ENCODE peak calls at places on chromosome 18, in eight cellular contexts. T is upper lobe of left lung, Q is pancreas, Y is left lung, P is WERI-Rb-1, V is adrenal gland, F is fibroblast of lung, Z is transverse colon. A is an unnamed sample.

GRCh38 chr18:70496749-70497294 is 208.0 kb downstream of the SOCS6 start:
- DNase-seq in T (no peak), Q (no peak), Y (no peak), P (no peak), V (no peak), F (no peak), Z (no peak), A (no peak)

GRCh38 chr18:56709463-56709862 is 58.3 kb downstream of the WDR7 start:
- DNase-seq in T (no peak), Q (no peak), Y (no peak), P (no peak), V (no peak), F (peak; percentile 90), Z (no peak), A (peak; percentile 72)

GRCh38 chr18:60277855-60278480 is 94.6 kb downstream of the MC4R start:
- DNase-seq in T (no peak), Q (no peak), Y (no peak), P (no peak), V (no peak), F (peak; percentile 80), Z (no peak), A (peak; percentile 21)

GRCh38 chr18:23277399-23277798 is 142.1 kb downstream of the CABLES1 start:
- DNase-seq in T (no peak), Q (no peak), Y (no peak), P (peak; percentile 47), V (no peak), F (no peak), Z (no peak), A (no peak)

GRCh38 chr18:32469190-32469611 is 1.5 kb downstream of the GAREM1 start:
- DNase-seq in T (peak; percentile 47), Q (peak; percentile 60), Y (peak; percentile 61), P (no peak), V (peak; percentile 60), F (peak; percentile 32), Z (peak; percentile 41), A (peak; percentile 43)

GRCh38 chr18:28890796-28891195 is 713.9 kb upstream of the CDH2 start:
- DNase-seq in T (no peak), Q (no peak), Y (no peak), P (peak; percentile 53), V (no peak), F (no peak), Z (no peak), A (no peak)

GRCh38 chr18:44079602-44080001 is 601.1 kb upstream of the SETBP1 start:
- DNase-seq in T (no peak), Q (no peak), Y (no peak), P (no peak), V (no peak), F (peak; percentile 96), Z (no peak), A (no peak)

GRCh38 chr18:24499814-24500601 is 39.6 kb downstream of the HRH4 start:
- DNase-seq in T (no peak), Q (no peak), Y (no peak), P (no peak), V (no peak), F (peak; percentile 57), Z (no peak), A (no peak)

GRCh38 chr18:67301592-67301991 is 214.9 kb downstream of the DSEL start:
- DNase-seq in T (no peak), Q (no peak), Y (no peak), P (no peak), V (no peak), F (peak; percentile 28), Z (no peak), A (no peak)

GRCh38 chr18:58051765-58052460 is 7.9 kb downstream of the NEDD4L start:
- DNase-seq in T (no peak), Q (no peak), Y (no peak), P (no peak), V (no peak), F (peak; percentile 41), Z (no peak), A (peak; percentile 53)

GRCh38 chr18:42446195-42446594 is 491.2 kb downstream of the PIK3C3 start:
- DNase-seq in T (no peak), Q (no peak), Y (no peak), P (no peak), V (no peak), F (peak; percentile 98), Z (no peak), A (no peak)

GRCh38 chr18:48230459-48231113 is 178.6 kb downstream of the ZBTB7C start:
- DNase-seq in T (peak; percentile 68), Q (no peak), Y (no peak), P (peak; percentile 89), V (peak; percentile 87), F (peak; percentile 34), Z (peak; percentile 75), A (peak; percentile 81)

GRCh38 chr18:50393802-50394201 is 19.0 kb downstream of the SKA1 start:
- DNase-seq in T (no peak), Q (no peak), Y (no peak), P (no peak), V (no peak), F (no peak), Z (no peak), A (no peak)

DNA sequence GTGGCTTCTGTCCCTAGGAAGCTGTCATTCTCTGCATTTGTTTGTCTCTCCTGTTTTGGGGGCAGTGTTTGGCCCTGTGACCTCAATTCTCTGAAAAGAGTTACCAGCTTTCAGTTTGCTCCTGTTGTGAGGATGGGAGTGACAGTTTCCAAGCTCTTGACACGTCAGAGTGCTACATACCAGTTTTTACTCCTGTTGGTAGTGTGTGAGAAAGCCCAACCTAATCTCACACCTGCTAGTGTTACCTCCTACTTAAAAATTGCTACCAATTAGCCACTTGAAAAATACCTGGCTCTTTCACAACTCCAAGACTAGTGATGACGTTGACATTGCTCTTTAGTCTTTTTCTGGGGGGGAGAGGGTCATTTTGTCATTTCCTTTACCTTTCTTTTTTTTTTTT is 14.1 kb downstream of the SKA1 start:
- DNase-seq in T (no peak), Q (no peak), Y (no peak), P (no peak), V (no peak), F (no peak), Z (no peak), A (peak; percentile 5)
- H3K36me3 ChIP-seq in T (no peaks in the 10 kb centered on the region), Q (no peaks in the 10 kb centered on the region), Y (no peaks in the 10 kb centered on the region), P (peaks cover 35% of the 10 kb centered on the region), V (no peaks in the 10 kb centered on the region), F (peaks cover 2% of the 10 kb centered on the region), Z (no peaks in the 10 kb centered on the region), A (no peaks in the 10 kb centered on the region)

DNA sequence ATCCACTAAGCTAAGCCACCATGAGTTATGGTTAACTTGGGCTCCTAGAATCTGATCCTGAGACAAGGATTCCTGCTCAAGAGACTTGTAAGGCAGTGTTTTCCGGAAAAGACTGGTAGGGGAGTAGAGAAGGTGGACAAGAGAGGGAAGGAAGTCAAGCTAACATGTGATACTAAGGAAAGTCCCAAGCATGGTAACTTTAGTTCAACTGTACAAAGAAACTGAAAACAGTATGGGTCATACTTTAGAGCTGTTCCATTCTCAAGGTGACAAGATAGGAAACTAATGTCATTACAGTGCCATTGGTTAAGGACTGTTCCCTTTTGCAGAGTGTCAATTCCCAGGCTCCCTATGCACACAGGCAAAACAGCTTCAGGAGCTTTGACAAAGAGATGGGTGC is 5.8 kb downstream of the MYO5B start:
- DNase-seq in T (no peak), Q (no peak), Y (no peak), P (no peak), V (no peak), F (no peak), Z (no peak), A (no peak)
- H3K27me3 ChIP-seq in T (peaks cover 11% of the 10 kb centered on the region), Q (no peaks in the 10 kb centered on the region), Y (peaks cover 16% of the 10 kb centered on the region), P (no peaks in the 10 kb centered on the region), V (peaks cover 11% of the 10 kb centered on the region), F (peaks cover 10% of the 10 kb centered on the region), Z (peaks cover 14% of the 10 kb centered on the region), A (peaks cover 69% of the 10 kb centered on the region)

GRCh38 chr18:10055125-10055750 is 141.4 kb downstream of the VAPA start:
- DNase-seq in T (no peak), Q (no peak), Y (no peak), P (no peak), V (no peak), F (no peak), Z (no peak), A (no peak)

GRCh38 chr18:10052871-10053270 is 139.1 kb downstream of the VAPA start:
- DNase-seq in T (no peak), Q (no peak), Y (no peak), P (no peak), V (no peak), F (no peak), Z (no peak), A (no peak)

GRCh38 chr18:10053861-10054260 is 140.0 kb downstream of the VAPA start:
- DNase-seq in T (no peak), Q (no peak), Y (no peak), P (peak; percentile 70), V (no peak), F (no peak), Z (no peak), A (no peak)

GRCh38 chr18:10056506-10056905 is 142.7 kb downstream of the VAPA start:
- DNase-seq in T (peak; percentile 19), Q (no peak), Y (no peak), P (no peak), V (no peak), F (no peak), Z (no peak), A (no peak)

DNA sequence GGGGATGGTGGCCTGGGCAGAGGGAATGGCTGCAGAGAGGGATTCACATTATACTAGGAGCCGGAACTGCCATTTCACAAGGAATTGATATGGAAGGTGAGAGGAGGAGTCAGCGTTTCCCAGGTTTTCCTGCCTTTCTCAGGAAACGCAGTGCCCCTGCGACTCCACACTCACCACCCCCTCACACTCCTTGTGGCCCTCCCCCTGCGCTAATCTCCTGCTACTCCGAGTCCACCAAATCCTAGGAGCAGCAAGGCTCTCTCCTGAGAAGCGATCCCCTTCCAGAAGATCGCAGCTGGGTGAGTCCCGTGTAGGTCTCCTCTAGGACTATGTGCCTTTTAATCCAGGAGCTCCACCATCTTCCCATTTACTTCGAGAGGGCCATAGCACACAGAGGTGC is 140.6 kb downstream of the VAPA start:
- DNase-seq in T (no peak), Q (no peak), Y (no peak), P (peak; percentile 56), V (no peak), F (no peak), Z (no peak), A (no peak)
- H3K27ac ChIP-seq in T (peak overlapping the region; percentile 43), Q (no peak overlapping the region), Y (peak overlapping the region; percentile 45), P (peak overlapping the region; percentile 74), V (no peak overlapping the region), F (no peak overlapping the region), Z (no peak overlapping the region), A (no peak overlapping the region)

DNA sequence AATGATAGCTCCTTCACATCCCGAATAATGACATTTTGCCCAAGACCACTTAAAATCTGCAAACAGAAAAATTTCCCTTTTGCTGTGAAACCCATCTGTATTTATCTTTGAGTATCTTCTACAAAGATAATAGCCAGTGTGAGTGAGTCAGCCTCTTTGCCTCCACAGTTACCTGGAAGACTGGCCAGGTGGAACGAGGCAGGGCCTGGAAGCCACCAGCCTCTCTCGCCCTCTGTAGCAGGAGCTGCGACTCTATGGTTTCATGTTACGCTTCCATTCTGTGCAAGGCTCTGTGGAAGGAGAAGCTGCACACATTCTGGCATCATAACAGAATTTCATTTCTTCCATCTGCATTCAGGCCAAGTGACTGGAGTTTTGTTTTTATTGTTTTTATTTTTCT is 9.6 kb downstream of the ELP2 start:
- DNase-seq in T (no peak), Q (no peak), Y (no peak), P (no peak), V (no peak), F (no peak), Z (no peak), A (no peak)
- H3K36me3 ChIP-seq in T (peaks cover 43% of the 10 kb centered on the region), Q (peaks cover 15% of the 10 kb centered on the region), Y (no peaks in the 10 kb centered on the region), P (peaks cover 67% of the 10 kb centered on the region), V (peaks cover 76% of the 10 kb centered on the region), F (peaks cover 10% of the 10 kb centered on the region), Z (peaks cover 74% of the 10 kb centered on the region), A (peaks cover 53% of the 10 kb centered on the region)

GRCh38 chr18:78728301-78729098 is 251.1 kb upstream of the SALL3 start:
- DNase-seq in T (no peak), Q (no peak), Y (peak; percentile 42), P (peak; percentile 6), V (no peak), F (no peak), Z (no peak), A (no peak)
- H3K27me3 ChIP-seq in T (no peaks in the 10 kb centered on the region), Q (no peaks in the 10 kb centered on the region), Y (no peaks in the 10 kb centered on the region), P (no peaks in the 10 kb centered on the region), V (peaks cover under 1% of the 10 kb centered on the region), F (no peaks in the 10 kb centered on the region), Z (no peaks in the 10 kb centered on the region), A (no peaks in the 10 kb centered on the region)

A was measured in cardiac muscle cell.